ENCODE peak calls at places on chromosomes 12 and 14, in four cellular contexts. C is hepatocyte, V is adrenal gland, J is fibroblast of lung. B is an unnamed sample. For H3K4me1, the result is how much of the 10 kb centered on the place peaks cover.

GRCh38 chr12:49066120-49066519 is 3.7 kb downstream of the RHEBL1 start:
- DNase-seq in C (no peak), V (no peak), J (no peak), B (no peak)

GRCh38 chr12:102990419-102990818 is 32.9 kb downstream of the ASCL1 start:
- DNase-seq in V (no peak), C (peak), J (no peak), B (no peak)

GRCh38 chr12:110253176-110253575 is 27.9 kb upstream of the ATP2A2 start:
- DNase-seq in C (no peak), V (peak), J (peak), B (no peak)

GRCh38 chr12:57476993-57477709 is 2.5 kb downstream of the ARHGAP9 start:
- DNase-seq in C (no peak), J (no peak), V (no peak), B (no peak)

GRCh38 chr14:72892103-72892878 is 1.6 kb downstream of the DPF3 start:
- DNase-seq in C (peak), J (peak), V (no peak), B (no peak)

GRCh38 chr14:54189358-54190354 is 207.2 kb upstream of the CDKN3 start:
- DNase-seq in C (peak), J (peak), V (no peak), B (no peak)

GRCh38 chr12:111438501-111438900 is 32.8 kb downstream of the SH2B3 start:
- DNase-seq in C (peak), V (peak), J (peak), B (peak)

GRCh38 chr12:76299536-76300296 is 48.5 kb downstream of the BBS10 start:
- DNase-seq in C (peak), J (no peak), V (no peak), B (no peak)

GRCh38 chr14:21723431-21724045 is 49.9 kb upstream of the OR4E1 start:
- DNase-seq in V (no peak), J (no peak), C (peak), B (peak)

GRCh38 chr14:103372552-103373304 is 12.5 kb upstream of the MARK3 start:
- DNase-seq in V (peak), C (peak), J (peak), B (no peak)

GRCh38 chr12:42128327-42128726 is 16.3 kb downstream of the GXYLT1 start:
- DNase-seq in J (no peak), C (no peak), V (no peak), B (no peak)

GRCh38 chr12:50933459-50934124 is 18.8 kb upstream of the HIGD1C start:
- DNase-seq in C (peak), J (peak), V (no peak), B (no peak)
- H3K4me1 ChIP-seq in C (under half), J (under half), V (under half), B (under half)

DNA sequence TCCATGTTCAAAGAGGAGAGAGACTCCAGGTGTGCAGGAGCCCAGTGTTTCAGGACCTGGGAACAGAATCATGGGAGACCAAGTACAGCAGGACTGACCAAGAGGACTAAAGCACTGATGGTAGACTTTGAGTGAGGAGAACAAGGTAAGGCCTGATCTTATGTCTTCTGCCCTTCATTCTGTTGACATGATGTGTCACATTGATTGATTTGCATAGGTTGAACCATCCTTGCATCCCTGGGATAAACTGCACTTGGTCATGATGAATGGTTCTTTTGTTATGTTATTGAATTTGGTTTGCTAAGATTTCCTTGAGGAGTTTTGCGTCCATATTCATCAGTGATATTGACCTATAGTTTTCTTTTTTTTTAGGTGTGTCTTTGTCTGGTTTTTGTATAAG is 497.0 kb downstream of the TMEM121 start:
- DNase-seq in J (no peak), V (no peak), C (no peak), B (no peak)
- H3K4me1 ChIP-seq in J (under half), V (under half), C (under half), B (under half)

DNA sequence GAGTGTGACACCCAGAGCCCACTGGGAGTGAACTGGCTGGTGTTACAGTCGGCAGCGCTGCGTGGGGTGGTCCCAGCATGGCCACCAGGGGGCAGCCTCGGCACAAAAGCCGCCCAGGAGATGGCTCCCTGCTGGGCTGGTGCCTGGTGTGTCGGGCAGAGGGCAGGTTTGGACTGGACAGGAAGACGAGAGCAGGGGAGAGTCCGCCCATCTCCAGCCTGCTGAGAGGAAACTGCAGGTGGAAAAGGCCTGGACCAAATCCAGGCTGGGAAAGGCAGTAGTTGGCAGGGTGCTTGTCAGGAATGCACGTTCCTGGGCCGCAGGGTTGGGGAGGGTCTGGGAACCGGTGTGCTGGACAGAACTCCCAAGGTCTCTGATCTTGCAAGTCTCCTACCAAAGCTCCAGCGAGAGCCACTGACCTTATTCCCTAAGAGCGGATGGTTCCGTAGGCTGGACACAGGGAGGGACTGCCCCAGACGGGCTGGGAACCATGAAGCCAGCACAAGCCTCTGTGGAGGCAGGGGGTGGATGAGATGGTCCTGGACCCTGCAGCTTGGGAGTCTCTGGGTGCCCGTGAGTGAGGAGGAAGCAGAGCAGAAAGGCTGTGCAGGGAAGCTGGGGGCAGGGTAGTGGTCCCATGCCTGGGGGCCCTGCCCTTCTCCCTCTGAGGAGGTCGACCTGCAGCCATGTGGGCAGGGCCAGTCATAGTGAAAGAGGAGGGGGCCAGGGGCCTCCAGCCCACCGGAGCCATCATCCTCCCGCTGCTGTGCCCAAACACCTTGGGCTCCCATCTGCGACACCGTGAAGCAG is 1.8 kb downstream of the AHNAK2 start:
- DNase-seq in C (peak), V (peak), J (peak), B (peak)
- H3K4me1 ChIP-seq in C (under half), V (under half), J (under half), B (under half)

DNA sequence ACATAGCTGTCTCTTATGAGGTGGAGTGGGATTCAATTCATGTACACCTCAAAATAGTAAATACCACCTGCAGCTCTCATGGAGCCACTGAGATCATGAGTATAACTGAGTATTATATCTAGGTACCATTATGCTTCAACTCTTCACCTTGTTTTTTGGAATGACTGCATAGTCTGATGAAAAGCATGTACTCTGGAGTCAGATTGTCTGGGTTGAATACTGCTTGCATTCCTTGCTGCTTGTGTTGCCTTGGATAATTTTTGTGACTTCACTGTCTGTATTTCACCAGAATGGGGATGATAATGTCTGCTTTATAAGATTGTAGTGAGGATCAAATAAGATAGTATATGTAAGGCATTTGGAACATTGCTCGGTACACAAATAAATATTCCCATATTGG is 54.2 kb downstream of the SUSD6 start:
- DNase-seq in J (no peak), V (no peak), C (no peak), B (no peak)
- H3K4me1 ChIP-seq in J (under half), V (half or more), C (half or more), B (under half)

GRCh38 chr14:64951724-64952123 is 9.2 kb upstream of the GPX2 start:
- DNase-seq in C (no peak), J (no peak), V (no peak), B (no peak)
- H3K4me1 ChIP-seq in C (under half), J (under half), V (under half), B (under half)

DNA sequence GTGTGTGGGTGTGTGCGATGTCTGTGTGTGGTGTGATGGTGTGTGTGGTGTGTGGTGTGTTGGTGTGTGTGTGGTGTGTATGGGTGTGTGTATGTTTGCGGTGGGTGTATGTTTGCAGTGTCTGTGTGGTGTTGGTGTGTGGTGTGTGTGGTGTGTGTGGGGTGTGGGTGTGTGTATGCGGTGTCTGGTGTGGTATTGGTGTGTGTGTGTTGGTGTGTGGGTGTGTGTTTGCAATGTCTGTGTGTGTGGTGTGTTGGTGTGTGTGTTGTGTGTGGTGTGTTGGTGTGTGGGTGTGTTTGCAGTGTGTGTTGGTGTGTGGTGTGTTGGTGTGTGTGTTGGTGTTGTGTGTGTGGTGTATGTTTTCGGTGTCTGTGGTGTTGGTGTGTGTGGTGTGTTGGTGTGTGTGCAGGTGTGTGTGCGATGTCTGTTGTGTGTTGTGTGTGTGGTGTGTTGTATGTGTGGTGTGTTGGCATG is 15.7 kb downstream of the MLXIP start:
- DNase-seq in C (no peak), J (no peak), V (no peak), B (no peak)
- H3K4me1 ChIP-seq in C (under half), J (under half), V (under half), B (under half)

GRCh38 chr14:65208548-65208947 is 106.2 kb upstream of the MAX start:
- DNase-seq in C (no peak), V (no peak), J (no peak), B (no peak)

GRCh38 chr14:65210118-65210826 is 108.0 kb upstream of the MAX start:
- DNase-seq in C (no peak), V (no peak), J (peak), B (no peak)

GRCh38 chr14:65211341-65211987 is 109.1 kb upstream of the MAX start:
- DNase-seq in J (peak), C (peak), V (no peak), B (no peak)

GRCh38 chr14:65213316-65213715 is 111.0 kb upstream of the MAX start:
- DNase-seq in V (no peak), J (no peak), C (no peak), B (no peak)

DNA sequence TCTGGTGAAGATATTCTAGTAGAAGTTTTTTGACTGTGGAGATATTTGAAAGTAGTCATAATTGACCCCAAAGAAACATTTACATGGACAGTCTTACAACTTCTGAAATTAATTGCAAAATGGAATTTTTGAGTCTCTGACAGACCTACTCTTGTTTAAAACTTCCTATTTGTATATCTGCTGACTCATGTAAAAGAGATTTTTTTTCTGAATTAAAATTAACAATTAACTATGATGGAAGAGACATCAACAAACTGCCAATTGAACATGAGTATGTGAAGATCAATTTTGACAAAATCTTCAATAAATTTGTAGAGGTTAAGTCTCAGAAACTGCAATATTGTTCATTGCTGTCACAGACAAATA is 108.5 kb upstream of the MAX start:
- DNase-seq in V (no peak), C (no peak), J (peak), B (no peak)
- H3K4me1 ChIP-seq in V (under half), C (under half), J (under half), B (under half)

DNA sequence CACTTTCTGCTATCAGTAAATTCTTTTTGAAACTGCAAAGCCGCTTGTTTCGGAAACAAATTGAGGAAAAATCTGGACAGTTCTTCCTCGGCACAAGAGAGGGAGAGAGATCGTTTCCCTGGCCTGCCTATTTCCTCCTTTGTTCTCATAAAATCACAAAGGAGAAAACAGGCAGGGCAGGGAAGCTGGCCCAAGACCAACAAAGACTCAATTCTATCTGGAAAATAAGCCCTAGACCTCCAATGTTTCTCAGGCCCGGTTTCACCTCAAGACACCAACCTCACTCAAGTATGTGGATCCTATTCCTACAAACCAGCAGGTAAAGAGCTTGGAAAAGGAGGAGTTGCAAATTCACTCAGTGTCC is 19.5 kb downstream of the DICER1 start:
- DNase-seq in V (no peak), J (no peak), C (no peak), B (no peak)
- H3K4me1 ChIP-seq in V (under half), J (under half), C (under half), B (under half)

DNA sequence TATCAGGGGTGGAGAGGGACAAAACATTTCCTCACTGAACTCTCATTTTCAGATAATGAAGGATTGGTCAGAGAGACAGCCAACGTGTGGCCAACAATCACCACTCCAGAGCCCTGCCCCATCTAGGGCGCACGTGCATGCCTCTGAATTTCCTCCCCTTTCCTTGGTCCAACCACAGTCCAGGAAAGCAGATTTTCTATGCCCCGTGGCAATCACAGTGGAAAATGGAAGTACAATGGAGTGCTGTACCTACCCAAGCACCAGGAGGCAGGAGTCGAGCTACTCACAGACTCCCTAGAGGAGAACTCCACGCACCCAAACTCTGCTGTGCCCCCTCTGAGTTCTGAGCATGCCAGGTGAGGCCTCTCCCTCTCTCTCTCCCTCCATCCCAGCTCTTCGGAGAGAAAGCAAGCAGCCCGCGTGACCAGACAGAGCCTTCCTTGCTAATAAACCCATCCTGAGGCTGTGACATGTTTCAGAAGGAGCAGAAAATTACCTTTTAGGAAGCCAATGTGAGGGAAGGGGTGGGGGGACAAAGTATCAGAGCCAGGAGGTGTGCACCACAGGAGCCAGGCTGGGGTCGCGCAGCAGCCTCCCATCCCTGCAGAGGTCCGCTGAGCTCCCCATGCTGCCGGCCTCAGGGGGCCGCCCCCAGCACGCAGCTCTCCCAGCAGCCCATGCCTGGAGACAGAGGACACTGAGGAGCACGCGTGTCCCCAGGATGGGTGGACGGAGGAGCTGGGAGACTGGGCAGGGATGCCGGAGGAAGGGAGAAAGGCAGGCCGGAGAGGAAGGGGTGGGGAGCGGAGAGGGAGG is 73.4 kb downstream of the PITPNM2 start:
- DNase-seq in V (no peak), J (no peak), C (no peak), B (no peak)
- H3K4me1 ChIP-seq in V (under half), J (under half), C (under half), B (under half)

DNA sequence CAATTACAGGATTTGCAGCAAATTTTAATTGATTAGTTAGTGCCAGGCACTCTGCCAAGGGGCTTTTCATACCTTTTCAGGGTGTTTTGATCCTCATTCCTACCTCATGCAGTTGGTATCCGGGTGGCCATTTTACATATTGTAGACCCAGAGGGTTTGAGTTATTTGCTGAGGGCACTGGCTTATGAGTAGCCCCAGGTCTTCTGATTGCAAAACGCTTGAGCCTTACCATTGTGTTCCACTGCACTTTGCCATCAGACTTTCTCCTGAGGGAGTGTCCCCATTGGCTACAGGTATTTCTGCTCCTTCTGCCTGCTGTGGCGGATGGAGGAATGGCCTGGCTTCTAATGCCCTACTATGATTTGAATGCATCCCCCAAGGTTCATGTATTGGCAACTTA is 257.8 kb upstream of the CRY1 start:
- DNase-seq in V (no peak), C (no peak), J (no peak), B (no peak)
- H3K4me1 ChIP-seq in V (under half), C (under half), J (under half), B (under half)